ENCODE peak calls at places on chromosomes 16 and 17, in four cellular contexts. One of them, this sample, is unnamed. For H3K4me1, the result is how much of the 10 kb centered on the place peaks cover.

GRCh38 chr17:38602453-38602852 is 3.3 kb downstream of the SRCIN1 start:
- DNase-seq in PC-3: no peak
- DNase-seq in aorta: no peak
- DNase-seq in breast epithelium: no peak
- DNase-seq in this sample: no peak

GRCh38 chr17:8212312-8213180 is 2.2 kb upstream of the AURKB start:
- DNase-seq in PC-3: no peak
- DNase-seq in aorta: no peak
- DNase-seq in breast epithelium: no peak
- DNase-seq in this sample: no peak

GRCh38 chr17:8151641-8152111 is 528 bp downstream of the PER1 start:
- DNase-seq in PC-3: peak
- DNase-seq in aorta: peak
- DNase-seq in breast epithelium: peak
- DNase-seq in this sample: no peak

GRCh38 chr16:24116371-24116770 is 139.8 kb upstream of the CACNG3 start:
- DNase-seq in PC-3: no peak
- DNase-seq in aorta: no peak
- DNase-seq in breast epithelium: no peak
- DNase-seq in this sample: no peak

GRCh38 chr16:67966549-67967182 is 1.8 kb downstream of the SLC12A4 start:
- DNase-seq in PC-3: no peak
- DNase-seq in aorta: peak
- DNase-seq in breast epithelium: no peak
- DNase-seq in this sample: no peak

GRCh38 chr17:44804301-44805061 is 25.6 kb downstream of the GJC1 start:
- DNase-seq in PC-3: no peak
- DNase-seq in aorta: no peak
- DNase-seq in breast epithelium: no peak
- DNase-seq in this sample: no peak

GRCh38 chr17:61463068-61463980 is 11.1 kb downstream of the TBX4 start:
- DNase-seq in PC-3: no peak
- DNase-seq in aorta: no peak
- DNase-seq in breast epithelium: no peak
- DNase-seq in this sample: no peak

GRCh38 chr16:82129881-82130280 is 40.1 kb downstream of the MPHOSPH6 start:
- DNase-seq in PC-3: no peak
- DNase-seq in aorta: no peak
- DNase-seq in breast epithelium: no peak
- DNase-seq in this sample: no peak

GRCh38 chr17:79353548-79353947 is 257.3 kb downstream of the RBFOX3 start:
- DNase-seq in PC-3: no peak
- DNase-seq in aorta: no peak
- DNase-seq in breast epithelium: no peak
- DNase-seq in this sample: no peak

GRCh38 chr16:89557230-89557935 is 3.1 kb upstream of the RPL13 start:
- DNase-seq in PC-3: peak
- DNase-seq in aorta: peak
- DNase-seq in breast epithelium: peak
- DNase-seq in this sample: peak

GRCh38 chr17:72687941-72688340 is 404.5 kb downstream of the SLC39A11 start:
- DNase-seq in PC-3: no peak
- DNase-seq in aorta: no peak
- DNase-seq in breast epithelium: no peak
- DNase-seq in this sample: no peak

GRCh38 chr16:84840687-84841627 is 21.2 kb downstream of the CRISPLD2 start:
- DNase-seq in PC-3: no peak
- DNase-seq in aorta: no peak
- DNase-seq in breast epithelium: no peak
- DNase-seq in this sample: no peak
- H3K4me1 ChIP-seq in PC-3: under half
- H3K4me1 ChIP-seq in aorta: under half
- H3K4me1 ChIP-seq in breast epithelium: under half
- H3K4me1 ChIP-seq in this sample: under half

GRCh38 chr17:81458628-81459027 is 54.0 kb downstream of the ACTG1 start:
- DNase-seq in PC-3: no peak
- DNase-seq in aorta: no peak
- DNase-seq in breast epithelium: no peak
- DNase-seq in this sample: no peak

GRCh38 chr17:81459224-81459623 is 53.4 kb downstream of the ACTG1 start:
- DNase-seq in PC-3: no peak
- DNase-seq in aorta: no peak
- DNase-seq in breast epithelium: no peak
- DNase-seq in this sample: no peak

GRCh38 chr17:81460856-81461460 is 51.6 kb downstream of the ACTG1 start:
- DNase-seq in PC-3: no peak
- DNase-seq in aorta: no peak
- DNase-seq in breast epithelium: no peak
- DNase-seq in this sample: no peak

GRCh38 chr17:81457917-81458555 is 54.6 kb downstream of the ACTG1 start:
- DNase-seq in PC-3: no peak
- DNase-seq in aorta: no peak
- DNase-seq in breast epithelium: no peak
- DNase-seq in this sample: no peak

GRCh38 chr17:81459864-81460263 is 52.7 kb downstream of the ACTG1 start:
- DNase-seq in PC-3: no peak
- DNase-seq in aorta: no peak
- DNase-seq in breast epithelium: no peak
- DNase-seq in this sample: no peak
- H3K4me3 ChIP-seq in PC-3: no peak
- H3K4me3 ChIP-seq in aorta: no peak
- H3K4me3 ChIP-seq in breast epithelium: no peak
- H3K4me3 ChIP-seq in this sample: no peak

GRCh38 chr16:57537194-57537505 is 779 bp upstream of the CCDC102A start:
- DNase-seq in PC-3: no peak
- DNase-seq in aorta: no peak
- DNase-seq in breast epithelium: no peak
- DNase-seq in this sample: no peak
- H3K27ac ChIP-seq in PC-3: no peak
- H3K27ac ChIP-seq in aorta: no peak
- H3K27ac ChIP-seq in breast epithelium: peak
- H3K27ac ChIP-seq in this sample: no peak

GRCh38 chr17:76949913-76950695 is 81.9 kb downstream of the MGAT5B start:
- DNase-seq in PC-3: no peak
- DNase-seq in aorta: no peak
- DNase-seq in breast epithelium: no peak
- DNase-seq in this sample: no peak
- H3K4me1 ChIP-seq in PC-3: under half
- H3K4me1 ChIP-seq in aorta: under half
- H3K4me1 ChIP-seq in breast epithelium: under half
- H3K4me1 ChIP-seq in this sample: under half

DNA sequence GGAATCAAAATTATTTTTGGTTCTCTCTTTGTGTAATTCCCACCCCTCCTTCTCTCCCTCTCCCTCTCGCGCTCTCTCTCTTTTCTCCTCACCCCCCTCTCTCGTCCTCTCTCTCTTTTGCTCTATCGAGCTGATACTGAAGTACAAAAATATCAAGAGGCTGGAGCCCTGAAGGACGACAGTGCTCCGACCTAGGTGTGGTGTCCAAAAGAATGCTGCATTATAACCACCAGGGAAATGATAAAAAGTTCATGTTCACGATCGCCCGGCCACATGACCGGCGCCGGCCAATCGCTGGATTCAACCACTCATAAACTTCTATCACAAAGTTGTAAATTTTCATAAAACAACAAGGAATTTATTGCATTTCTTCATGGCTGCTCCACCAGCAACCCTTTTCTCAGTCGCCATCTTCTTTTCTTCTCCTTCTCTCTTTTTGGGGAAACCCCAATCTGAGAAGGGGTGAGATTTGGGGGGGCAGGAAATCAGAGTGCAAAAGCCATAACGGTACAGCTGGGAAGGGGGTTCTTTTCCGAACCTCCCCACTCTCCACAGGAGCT is at the start of gene HOXB6:
- DNase-seq in PC-3: peak
- DNase-seq in aorta: no peak
- DNase-seq in breast epithelium: no peak
- DNase-seq in this sample: peak
- H3K4me3 ChIP-seq in PC-3: peak
- H3K4me3 ChIP-seq in aorta: peak
- H3K4me3 ChIP-seq in breast epithelium: peak
- H3K4me3 ChIP-seq in this sample: peak

GRCh38 chr17:16652847-16653366 is 743 bp downstream of the ZNF624 start:
- DNase-seq in PC-3: peak
- DNase-seq in aorta: no peak
- DNase-seq in breast epithelium: no peak
- DNase-seq in this sample: no peak
- H3K27ac ChIP-seq in PC-3: peak
- H3K27ac ChIP-seq in aorta: peak
- H3K27ac ChIP-seq in breast epithelium: peak
- H3K27ac ChIP-seq in this sample: peak